ENCODE peak calls at places on chromosome 7, in eight cellular contexts. One of them, this sample, is unnamed.

GRCh38 chr7:101589052-101589451 is 40.0 kb downstream of the MYL10 start:
- DNase-seq in fibroblast of mammary gland: no peak
- DNase-seq in tibial artery: no peak
- DNase-seq in Panc1: no peak
- DNase-seq in cardiac muscle cell: no peak
- DNase-seq in H1: peak; percentile 37
- DNase-seq in hepatocyte: no peak
- DNase-seq in upper lobe of right lung: no peak
- DNase-seq in this sample: no peak

GRCh38 chr7:134612197-134612596 is 34.5 kb upstream of the BPGM start:
- DNase-seq in Panc1: no peak
- DNase-seq in cardiac muscle cell: no peak
- DNase-seq in H1: no peak
- DNase-seq in fibroblast of mammary gland: no peak
- DNase-seq in hepatocyte: no peak
- DNase-seq in tibial artery: no peak
- DNase-seq in upper lobe of right lung: no peak
- DNase-seq in this sample: no peak

GRCh38 chr7:155840909-155841308 is 28.6 kb upstream of the SHH start:
- DNase-seq in cardiac muscle cell: no peak
- DNase-seq in tibial artery: no peak
- DNase-seq in Panc1: no peak
- DNase-seq in fibroblast of mammary gland: no peak
- DNase-seq in hepatocyte: no peak
- DNase-seq in upper lobe of right lung: peak; percentile 34
- DNase-seq in H1: no peak
- DNase-seq in this sample: no peak

GRCh38 chr7:18693401-18693800 is 197.9 kb downstream of the HDAC9 start:
- DNase-seq in H1: no peak
- DNase-seq in fibroblast of mammary gland: peak; percentile 94
- DNase-seq in hepatocyte: peak; percentile 74
- DNase-seq in cardiac muscle cell: peak; percentile 92
- DNase-seq in upper lobe of right lung: no peak
- DNase-seq in tibial artery: peak; percentile 33
- DNase-seq in Panc1: peak; percentile 22
- DNase-seq in this sample: peak; percentile 58

GRCh38 chr7:92641921-92642511 is 51.8 kb upstream of the FAM133B start:
- DNase-seq in cardiac muscle cell: peak; percentile 53
- DNase-seq in fibroblast of mammary gland: peak; percentile 77
- DNase-seq in hepatocyte: no peak
- DNase-seq in H1: no peak
- DNase-seq in tibial artery: no peak
- DNase-seq in upper lobe of right lung: no peak
- DNase-seq in Panc1: no peak
- DNase-seq in this sample: no peak

GRCh38 chr7:664402-664775 is 62.1 kb upstream of the DNAAF5 start:
- DNase-seq in hepatocyte: no peak
- DNase-seq in upper lobe of right lung: no peak
- DNase-seq in cardiac muscle cell: no peak
- DNase-seq in Panc1: no peak
- DNase-seq in fibroblast of mammary gland: no peak
- DNase-seq in H1: no peak
- DNase-seq in tibial artery: no peak
- DNase-seq in this sample: no peak

GRCh38 chr7:82805527-82805960 is 357.1 kb downstream of the PCLO start:
- DNase-seq in hepatocyte: no peak
- DNase-seq in cardiac muscle cell: peak; percentile 89
- DNase-seq in fibroblast of mammary gland: peak; percentile 93
- DNase-seq in H1: no peak
- DNase-seq in Panc1: peak; percentile 66
- DNase-seq in upper lobe of right lung: no peak
- DNase-seq in tibial artery: no peak
- DNase-seq in this sample: peak; percentile 21

GRCh38 chr7:102103027-102103372 is 183.7 kb upstream of the SH2B2 start:
- DNase-seq in tibial artery: no peak
- DNase-seq in cardiac muscle cell: no peak
- DNase-seq in fibroblast of mammary gland: no peak
- DNase-seq in hepatocyte: no peak
- DNase-seq in Panc1: no peak
- DNase-seq in H1: no peak
- DNase-seq in upper lobe of right lung: no peak
- DNase-seq in this sample: no peak

GRCh38 chr7:516216-516605 is 3.4 kb downstream of the PDGFA start:
- DNase-seq in fibroblast of mammary gland: peak; percentile 16
- DNase-seq in upper lobe of right lung: no peak
- DNase-seq in tibial artery: no peak
- DNase-seq in cardiac muscle cell: no peak
- DNase-seq in Panc1: no peak
- DNase-seq in hepatocyte: no peak
- DNase-seq in H1: no peak
- DNase-seq in this sample: no peak

GRCh38 chr7:76060842-76061241 is 12.9 kb downstream of the MDH2 start:
- DNase-seq in cardiac muscle cell: no peak
- DNase-seq in hepatocyte: no peak
- DNase-seq in tibial artery: peak; percentile 42
- DNase-seq in upper lobe of right lung: no peak
- DNase-seq in Panc1: no peak
- DNase-seq in fibroblast of mammary gland: no peak
- DNase-seq in H1: no peak
- DNase-seq in this sample: no peak

GRCh38 chr7:50814166-50814565 is 31.5 kb upstream of the GRB10 start:
- DNase-seq in fibroblast of mammary gland: no peak
- DNase-seq in hepatocyte: no peak
- DNase-seq in cardiac muscle cell: no peak
- DNase-seq in Panc1: no peak
- DNase-seq in H1: no peak
- DNase-seq in tibial artery: no peak
- DNase-seq in upper lobe of right lung: no peak
- DNase-seq in this sample: no peak

GRCh38 chr7:116672596-116673503 is 854 bp downstream of the MET start:
- DNase-seq in cardiac muscle cell: peak; percentile 16
- DNase-seq in Panc1: no peak
- DNase-seq in fibroblast of mammary gland: peak; percentile 57
- DNase-seq in H1: no peak
- DNase-seq in tibial artery: peak; percentile 21
- DNase-seq in upper lobe of right lung: no peak
- DNase-seq in hepatocyte: peak; percentile 35
- DNase-seq in this sample: no peak

GRCh38 chr7:1286946-1287628 is 54.4 kb downstream of the UNCX start:
- DNase-seq in cardiac muscle cell: no peak
- DNase-seq in Panc1: no peak
- DNase-seq in upper lobe of right lung: no peak
- DNase-seq in fibroblast of mammary gland: no peak
- DNase-seq in hepatocyte: no peak
- DNase-seq in H1: no peak
- DNase-seq in tibial artery: no peak
- DNase-seq in this sample: no peak

GRCh38 chr7:38748056-38748610 is 117.0 kb upstream of the AMPH start:
- DNase-seq in hepatocyte: no peak
- DNase-seq in tibial artery: no peak
- DNase-seq in upper lobe of right lung: no peak
- DNase-seq in Panc1: no peak
- DNase-seq in H1: no peak
- DNase-seq in fibroblast of mammary gland: peak; percentile 64
- DNase-seq in cardiac muscle cell: peak; percentile 37
- DNase-seq in this sample: peak; percentile 23

GRCh38 chr7:114051871-114052324 is 133.1 kb upstream of the PPP1R3A start:
- DNase-seq in cardiac muscle cell: no peak
- DNase-seq in H1: no peak
- DNase-seq in tibial artery: no peak
- DNase-seq in Panc1: no peak
- DNase-seq in fibroblast of mammary gland: no peak
- DNase-seq in upper lobe of right lung: no peak
- DNase-seq in hepatocyte: no peak
- DNase-seq in this sample: no peak

GRCh38 chr7:127730658-127731276 is 78.8 kb downstream of the SND1 start:
- DNase-seq in H1: no peak
- DNase-seq in fibroblast of mammary gland: no peak
- DNase-seq in cardiac muscle cell: no peak
- DNase-seq in upper lobe of right lung: no peak
- DNase-seq in hepatocyte: no peak
- DNase-seq in tibial artery: no peak
- DNase-seq in Panc1: no peak
- DNase-seq in this sample: no peak

GRCh38 chr7:156988605-156989185 is 21.8 kb downstream of the MNX1 start:
- DNase-seq in tibial artery: no peak
- DNase-seq in hepatocyte: no peak
- DNase-seq in cardiac muscle cell: peak; percentile 45
- DNase-seq in Panc1: no peak
- DNase-seq in H1: peak; percentile 35
- DNase-seq in upper lobe of right lung: no peak
- DNase-seq in fibroblast of mammary gland: peak; percentile 11
- DNase-seq in this sample: no peak

GRCh38 chr7:17939111-17939669 is 1.1 kb downstream of the SNX13 start:
- DNase-seq in H1: no peak
- DNase-seq in fibroblast of mammary gland: peak; percentile 52
- DNase-seq in upper lobe of right lung: no peak
- DNase-seq in Panc1: no peak
- DNase-seq in hepatocyte: peak; percentile 11
- DNase-seq in tibial artery: no peak
- DNase-seq in cardiac muscle cell: peak; percentile 50
- DNase-seq in this sample: no peak

GRCh38 chr7:412731-413356 is 106.8 kb downstream of the PDGFA start:
- DNase-seq in fibroblast of mammary gland: no peak
- DNase-seq in Panc1: no peak
- DNase-seq in tibial artery: no peak
- DNase-seq in H1: no peak
- DNase-seq in cardiac muscle cell: no peak
- DNase-seq in hepatocyte: no peak
- DNase-seq in upper lobe of right lung: no peak
- DNase-seq in this sample: no peak

GRCh38 chr7:127650842-127651555 is 995 bp upstream of the SND1 start:
- DNase-seq in tibial artery: no peak
- DNase-seq in fibroblast of mammary gland: peak; percentile 39
- DNase-seq in H1: no peak
- DNase-seq in hepatocyte: no peak
- DNase-seq in cardiac muscle cell: peak; percentile 61
- DNase-seq in upper lobe of right lung: no peak
- DNase-seq in Panc1: no peak
- DNase-seq in this sample: no peak

GRCh38 chr7:79909124-79909641 is 225.4 kb upstream of the GNAI1 start:
- DNase-seq in cardiac muscle cell: no peak
- DNase-seq in hepatocyte: no peak
- DNase-seq in tibial artery: no peak
- DNase-seq in H1: no peak
- DNase-seq in fibroblast of mammary gland: no peak
- DNase-seq in Panc1: no peak
- DNase-seq in upper lobe of right lung: no peak
- DNase-seq in this sample: no peak

GRCh38 chr7:155212301-155213015 is 85.2 kb upstream of the INSIG1 start:
- DNase-seq in fibroblast of mammary gland: no peak
- DNase-seq in upper lobe of right lung: no peak
- DNase-seq in tibial artery: no peak
- DNase-seq in H1: no peak
- DNase-seq in cardiac muscle cell: no peak
- DNase-seq in hepatocyte: no peak
- DNase-seq in Panc1: no peak
- DNase-seq in this sample: no peak

GRCh38 chr7:50721160-50721559 is 61.5 kb downstream of the GRB10 start:
- DNase-seq in H1: no peak
- DNase-seq in fibroblast of mammary gland: peak; percentile 19
- DNase-seq in upper lobe of right lung: no peak
- DNase-seq in Panc1: no peak
- DNase-seq in hepatocyte: no peak
- DNase-seq in cardiac muscle cell: no peak
- DNase-seq in tibial artery: no peak
- DNase-seq in this sample: no peak

GRCh38 chr7:159177270-159178036 is 32.8 kb upstream of the VIPR2 start:
- DNase-seq in H1: no peak
- DNase-seq in hepatocyte: no peak
- DNase-seq in upper lobe of right lung: no peak
- DNase-seq in tibial artery: no peak
- DNase-seq in cardiac muscle cell: no peak
- DNase-seq in Panc1: no peak
- DNase-seq in fibroblast of mammary gland: no peak
- DNase-seq in this sample: no peak
- H3K4me3 ChIP-seq in H1: no peak overlapping the region
- H3K4me3 ChIP-seq in hepatocyte: no peak overlapping the region
- H3K4me3 ChIP-seq in upper lobe of right lung: no peak overlapping the region
- H3K4me3 ChIP-seq in tibial artery: no peak overlapping the region
- H3K4me3 ChIP-seq in cardiac muscle cell: no peak overlapping the region
- H3K4me3 ChIP-seq in Panc1: no peak overlapping the region
- H3K4me3 ChIP-seq in fibroblast of mammary gland: no peak overlapping the region
- H3K4me3 ChIP-seq in this sample: no peak overlapping the region

GRCh38 chr7:106779877-106780276 is 85.2 kb upstream of the PIK3CG start:
- DNase-seq in H1: peak; percentile 56
- DNase-seq in Panc1: no peak
- DNase-seq in upper lobe of right lung: no peak
- DNase-seq in fibroblast of mammary gland: no peak
- DNase-seq in cardiac muscle cell: no peak
- DNase-seq in hepatocyte: peak; percentile 69
- DNase-seq in tibial artery: no peak
- DNase-seq in this sample: peak; percentile 24
- TF ChIP-seq CTCF in H1: peak; percentile 66
- TF ChIP-seq CTCF in Panc1: peak; percentile 21
- TF ChIP-seq CTCF in upper lobe of right lung: no peak
- TF ChIP-seq CTCF in fibroblast of mammary gland: no peak
- TF ChIP-seq CTCF in cardiac muscle cell: no peak
- TF ChIP-seq CTCF in hepatocyte: peak; percentile 27
- TF ChIP-seq CTCF in tibial artery: no peak
- TF ChIP-seq CTCF in this sample: peak; percentile 46

GRCh38 chr7:26181474-26182227 is 18.9 kb downstream of the HNRNPA2B1 start:
- DNase-seq in tibial artery: no peak
- DNase-seq in cardiac muscle cell: no peak
- DNase-seq in hepatocyte: no peak
- DNase-seq in upper lobe of right lung: no peak
- DNase-seq in Panc1: no peak
- DNase-seq in fibroblast of mammary gland: no peak
- DNase-seq in H1: no peak
- DNase-seq in this sample: no peak

GRCh38 chr7:26183545-26184282 is 16.8 kb downstream of the HNRNPA2B1 start:
- DNase-seq in Panc1: no peak
- DNase-seq in cardiac muscle cell: no peak
- DNase-seq in tibial artery: no peak
- DNase-seq in upper lobe of right lung: no peak
- DNase-seq in H1: no peak
- DNase-seq in fibroblast of mammary gland: no peak
- DNase-seq in hepatocyte: no peak
- DNase-seq in this sample: no peak

GRCh38 chr7:26180792-26181198 is 19.8 kb downstream of the HNRNPA2B1 start:
- DNase-seq in tibial artery: no peak
- DNase-seq in Panc1: no peak
- DNase-seq in fibroblast of mammary gland: no peak
- DNase-seq in cardiac muscle cell: peak; percentile 67
- DNase-seq in H1: no peak
- DNase-seq in hepatocyte: no peak
- DNase-seq in upper lobe of right lung: no peak
- DNase-seq in this sample: no peak

GRCh38 chr7:26182706-26183105 is 17.8 kb downstream of the HNRNPA2B1 start:
- DNase-seq in upper lobe of right lung: no peak
- DNase-seq in Panc1: no peak
- DNase-seq in fibroblast of mammary gland: no peak
- DNase-seq in H1: no peak
- DNase-seq in tibial artery: peak; percentile 19
- DNase-seq in cardiac muscle cell: no peak
- DNase-seq in hepatocyte: no peak
- DNase-seq in this sample: no peak

GRCh38 chr7:26182283-26182682 is 18.3 kb downstream of the HNRNPA2B1 start:
- DNase-seq in tibial artery: peak; percentile 42
- DNase-seq in upper lobe of right lung: no peak
- DNase-seq in cardiac muscle cell: no peak
- DNase-seq in fibroblast of mammary gland: no peak
- DNase-seq in hepatocyte: no peak
- DNase-seq in Panc1: no peak
- DNase-seq in H1: no peak
- DNase-seq in this sample: no peak
- H3K4me3 ChIP-seq in tibial artery: no peak overlapping the region
- H3K4me3 ChIP-seq in upper lobe of right lung: no peak overlapping the region
- H3K4me3 ChIP-seq in cardiac muscle cell: no peak overlapping the region
- H3K4me3 ChIP-seq in fibroblast of mammary gland: no peak overlapping the region
- H3K4me3 ChIP-seq in hepatocyte: no peak overlapping the region
- H3K4me3 ChIP-seq in Panc1: no peak overlapping the region
- H3K4me3 ChIP-seq in H1: no peak overlapping the region
- H3K4me3 ChIP-seq in this sample: no peak overlapping the region

GRCh38 chr7:139505563-139505962 is 17.9 kb upstream of the CLEC2L start:
- DNase-seq in hepatocyte: no peak
- DNase-seq in fibroblast of mammary gland: peak; percentile 17
- DNase-seq in H1: peak; percentile 81
- DNase-seq in upper lobe of right lung: no peak
- DNase-seq in cardiac muscle cell: peak; percentile 18
- DNase-seq in Panc1: no peak
- DNase-seq in tibial artery: no peak
- DNase-seq in this sample: peak; percentile 22
- TF ChIP-seq CTCF in hepatocyte: peak; percentile 9
- TF ChIP-seq CTCF in fibroblast of mammary gland: peak; percentile 23
- TF ChIP-seq CTCF in H1: peak; percentile 93
- TF ChIP-seq CTCF in upper lobe of right lung: peak; percentile 11
- TF ChIP-seq CTCF in cardiac muscle cell: peak; percentile 35
- TF ChIP-seq CTCF in Panc1: peak; percentile 68
- TF ChIP-seq CTCF in tibial artery: no peak
- TF ChIP-seq CTCF in this sample: peak; percentile 37

This sample was measured in BE2C.